ENCODE peak calls at places on chromosome 5, in nine cellular contexts. I is fibroblast of lung, N is adrenal gland, L is cardiac muscle cell, X is A549, U is coronary artery, V is GM13977, T is breast epithelium, P is neural crest cell. Y is an unnamed sample.

GRCh38 chr5:14665949-14666741 is 1.6 kb downstream of the OTULIN start:
- DNase-seq in N (no peak), P (no peak), T (no peak), X (peak; percentile 46), L (no peak), V (peak; percentile 59), U (no peak), I (peak; percentile 31), Y (no peak)

GRCh38 chr5:73796164-73797141 is 170.5 kb downstream of the ARHGEF28 start:
- DNase-seq in I (peak; percentile 97), L (peak; percentile 35), X (peak; percentile 80), V (no peak), N (peak; percentile 80), U (no peak), T (no peak), P (no peak), Y (peak; percentile 29)

GRCh38 chr5:21152611-21153010 is 1164.6 kb upstream of the CDH18 start:
- DNase-seq in P (no peak), L (no peak), N (no peak), T (no peak), I (peak; percentile 96), V (no peak), U (no peak), X (peak; percentile 2), Y (no peak)

GRCh38 chr5:20559845-20560244 is 571.8 kb upstream of the CDH18 start:
- DNase-seq in P (no peak), T (no peak), U (no peak), N (no peak), V (no peak), I (no peak), X (no peak), L (no peak), Y (no peak)

GRCh38 chr5:69188811-69189161 is 597 bp upstream of the CENPH start:
- DNase-seq in U (no peak), X (peak; percentile 55), L (no peak), P (no peak), N (no peak), V (peak; percentile 27), T (no peak), I (no peak), Y (no peak)

GRCh38 chr5:72661405-72661804 is 154.2 kb upstream of the ZNF366 start:
- DNase-seq in U (no peak), L (no peak), P (no peak), T (no peak), N (no peak), X (no peak), V (no peak), I (peak; percentile 78), Y (no peak)

GRCh38 chr5:402615-403359 is 40.2 kb upstream of the EXOC3 start:
- DNase-seq in X (no peak), I (peak; percentile 61), U (peak; percentile 53), P (no peak), L (no peak), V (peak; percentile 80), T (peak; percentile 15), N (no peak), Y (no peak)

GRCh38 chr5:45262061-45262590 is 434.1 kb downstream of the HCN1 start:
- DNase-seq in X (no peak), T (no peak), L (no peak), I (no peak), U (no peak), N (no peak), P (no peak), V (no peak), Y (no peak)

GRCh38 chr5:140362875-140363630 is 3.1 kb downstream of the SLC4A9 start:
- DNase-seq in N (peak; percentile 77), L (peak; percentile 86), T (peak; percentile 48), P (peak; percentile 85), X (peak; percentile 88), V (peak; percentile 88), U (no peak), I (peak; percentile 34), Y (peak; percentile 60)

GRCh38 chr5:115028557-115028956 is 141.2 kb downstream of the TRIM36 start:
- DNase-seq in T (no peak), L (no peak), N (no peak), I (no peak), X (no peak), P (no peak), U (no peak), V (no peak), Y (no peak)

DNA sequence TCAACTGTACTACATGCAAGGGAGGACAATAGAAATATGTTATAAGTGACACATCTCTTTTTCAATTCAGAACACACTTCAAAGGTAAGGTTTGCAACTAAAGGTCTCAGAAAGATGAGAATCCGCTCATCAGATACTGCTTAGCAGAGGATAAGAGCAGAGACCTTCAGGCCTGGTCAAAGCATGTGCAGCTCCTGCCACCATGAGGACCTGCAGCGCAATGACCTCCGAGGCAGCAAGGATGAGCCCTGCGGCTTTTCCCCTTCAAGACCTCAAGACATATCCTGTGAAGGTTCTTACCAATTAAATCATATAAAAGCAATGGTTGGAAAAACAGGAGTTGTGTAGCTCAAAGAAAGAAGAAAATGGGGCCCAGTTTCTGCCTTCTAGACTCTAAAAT is 135.8 kb downstream of the TRIM36 start:
- DNase-seq in L (peak; percentile 3), U (no peak), N (peak; percentile 20), T (no peak), V (peak; percentile 9), I (no peak), P (no peak), X (no peak), Y (no peak)
- TF ChIP-seq CTCF in L (no peak), U (no peak), N (peak; percentile 35), T (no peak), V (peak; percentile 37), I (no peak), P (peak; percentile 22), X (no peak), Y (no peak)

GRCh38 chr5:134534058-134534725 is 8.7 kb downstream of the JADE2 start:
- DNase-seq in U (no peak), L (no peak), I (no peak), N (no peak), P (no peak), X (no peak), V (no peak), T (no peak), Y (no peak)

GRCh38 chr5:134533115-134533815 is 7.8 kb downstream of the JADE2 start:
- DNase-seq in P (no peak), I (no peak), T (no peak), V (no peak), N (peak; percentile 85), U (peak; percentile 94), L (no peak), X (no peak), Y (no peak)

GRCh38 chr5:134537297-134537696 is 11.8 kb downstream of the JADE2 start:
- DNase-seq in P (no peak), I (no peak), U (no peak), L (no peak), N (no peak), T (no peak), V (no peak), X (no peak), Y (no peak)

GRCh38 chr5:134536876-134537275 is 11.4 kb downstream of the JADE2 start:
- DNase-seq in T (no peak), X (no peak), L (no peak), V (no peak), P (no peak), N (no peak), I (no peak), U (no peak), Y (no peak)

GRCh38 chr5:134534726-134535110 is 9.2 kb downstream of the JADE2 start:
- DNase-seq in T (no peak), I (no peak), U (no peak), V (no peak), L (no peak), N (no peak), X (no peak), P (no peak), Y (no peak)
- TF ChIP-seq CTCF in T (no peak), I (no peak), U (no peak), V (no peak), L (no peak), N (no peak), X (no peak), P (no peak), Y (no peak)

GRCh38 chr5:159262472-159262858 is 625 bp upstream of the UBLCP1 start:
- DNase-seq in U (no peak), T (no peak), L (no peak), N (no peak), V (peak; percentile 10), X (peak; percentile 18), I (peak; percentile 45), P (no peak), Y (no peak)

GRCh38 chr5:159258361-159258760 is 4.7 kb upstream of the UBLCP1 start:
- DNase-seq in N (no peak), V (no peak), U (no peak), T (no peak), P (no peak), I (no peak), L (no peak), X (no peak), Y (no peak)

GRCh38 chr5:159257007-159257406 is 6.1 kb upstream of the UBLCP1 start:
- DNase-seq in U (no peak), L (no peak), I (no peak), P (no peak), X (no peak), N (no peak), T (no peak), V (no peak), Y (no peak)

GRCh38 chr5:159262859-159263568 is at the start of gene UBLCP1:
- DNase-seq in T (peak; percentile 66), X (peak; percentile 84), P (peak; percentile 63), I (peak; percentile 73), N (peak; percentile 77), U (peak; percentile 87), L (peak; percentile 86), V (peak; percentile 89), Y (peak; percentile 77)

DNA sequence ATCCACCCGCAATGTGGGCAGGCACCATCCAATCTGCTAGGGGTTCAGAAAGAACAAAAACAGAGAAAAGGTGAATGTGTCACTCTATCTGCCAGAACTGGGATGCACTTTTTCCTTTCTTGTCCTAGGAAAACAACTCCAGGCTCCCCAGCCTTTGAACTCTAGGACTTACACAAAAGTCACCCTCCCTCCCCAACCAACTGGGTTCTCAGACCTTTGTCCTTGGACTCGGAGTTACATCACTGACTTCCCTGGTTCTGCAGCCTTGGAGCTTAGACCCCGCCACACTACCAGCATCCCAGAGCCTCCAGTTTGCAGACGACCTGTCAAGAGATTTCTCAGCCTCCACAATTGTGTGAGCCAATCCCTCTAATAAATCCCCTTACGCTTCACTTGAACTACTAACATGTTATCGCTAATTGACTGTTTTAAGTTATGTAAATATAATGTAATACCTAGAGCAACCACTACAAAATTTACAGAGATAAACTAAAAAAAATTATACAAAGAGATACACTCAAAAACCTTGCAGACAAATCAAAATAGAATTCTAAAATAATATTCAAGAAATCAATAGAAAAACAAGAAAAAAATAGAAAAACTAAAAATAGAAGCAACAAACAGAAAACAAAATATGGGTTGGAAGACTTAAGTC is 5.3 kb upstream of the UBLCP1 start:
- DNase-seq in L (no peak), T (no peak), V (no peak), P (no peak), U (no peak), X (no peak), I (no peak), N (no peak), Y (no peak)
- TF ChIP-seq CTCF in L (no peak), T (no peak), V (no peak), P (peak; percentile 41), U (no peak), X (no peak), I (no peak), N (no peak), Y (no peak)

DNA sequence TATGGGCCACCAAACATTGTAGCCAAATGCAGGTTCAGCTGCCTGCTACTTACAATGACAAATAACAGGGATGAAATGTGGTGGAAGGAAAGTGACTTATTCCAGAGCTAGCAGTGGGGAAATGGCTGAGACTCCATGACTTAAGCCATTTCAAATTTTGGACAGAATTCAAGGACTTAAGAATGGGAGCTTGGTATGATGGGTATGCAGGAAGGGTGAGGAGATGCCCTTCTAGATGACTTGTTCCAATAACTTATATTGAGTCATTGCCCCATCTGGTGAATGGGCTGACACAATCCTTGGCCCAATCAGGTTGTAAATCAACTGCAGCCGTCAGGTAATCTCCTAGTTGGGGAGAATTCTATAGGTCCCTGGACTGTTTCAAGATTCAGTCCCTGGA is 230.7 kb upstream of the SGCD start:
- DNase-seq in V (no peak), L (no peak), I (peak; percentile 78), X (no peak), U (no peak), P (no peak), T (no peak), N (no peak), Y (no peak)
- TF ChIP-seq CTCF in V (no peak), L (no peak), I (no peak), X (no peak), U (no peak), P (no peak), T (no peak), N (no peak), Y (no peak)